ENCODE peak calls at places on chromosomes 11 and 22, in five cellular contexts. B is testis, T is fibroblast of the aortic adventitia, D is upper lobe of right lung, X is IMR-90. F is an unnamed sample.

GRCh38 chr11:75541301-75541929 is 15.7 kb upstream of the GDPD5 start:
- DNase-seq in B (no peak), T (no peak), D (no peak), X (no peak), F (no peak)

GRCh38 chr11:125451400-125452124 is 44.5 kb downstream of the FEZ1 start:
- DNase-seq in B (peak), T (peak), D (peak), X (peak), F (no peak)

GRCh38 chr22:24810043-24810749 is 4.2 kb downstream of the SGSM1 start:
- DNase-seq in B (no peak), T (no peak), D (no peak), X (no peak), F (no peak)

GRCh38 chr11:128575956-128576340 is 11.4 kb downstream of the ETS1 start:
- DNase-seq in B (no peak), T (peak), D (no peak), X (peak), F (peak)

GRCh38 chr22:29225422-29226090 is 19.9 kb downstream of the EMID1 start:
- DNase-seq in B (peak), T (no peak), D (peak), X (peak), F (peak)

GRCh38 chr11:39021542-39021941 is 2423.5 kb upstream of the RAG2 start:
- DNase-seq in B (no peak), T (no peak), D (no peak), X (no peak), F (no peak)

GRCh38 chr11:71103266-71103665 is 149.1 kb downstream of the SHANK2 start:
- DNase-seq in B (no peak), T (no peak), D (no peak), X (no peak), F (no peak)

GRCh38 chr22:36377022-36377631 is 10.6 kb downstream of the MYH9 start:
- DNase-seq in B (no peak), T (no peak), D (no peak), X (no peak), F (no peak)

GRCh38 chr11:59918494-59918893 is 19.7 kb upstream of the OOSP1 start:
- DNase-seq in B (no peak), T (peak), D (no peak), X (no peak), F (peak)

GRCh38 chr22:44096736-44097135 is 72.6 kb downstream of the PARVB start:
- DNase-seq in B (no peak), T (no peak), D (no peak), X (no peak), F (no peak)

GRCh38 chr11:103582351-103582909 is 454.0 kb upstream of the DDI1 start:
- DNase-seq in B (no peak), T (no peak), D (no peak), X (peak), F (peak)

GRCh38 chr11:117189191-117189940 is 9.8 kb upstream of the TAGLN start:
- DNase-seq in B (no peak), T (no peak), D (peak), X (no peak), F (no peak)

GRCh38 chr11:35785287-35786167 is 123.0 kb downstream of the TRIM44 start:
- DNase-seq in B (peak), T (peak), D (no peak), X (no peak), F (no peak)

GRCh38 chr11:66290332-66290629 is 1.3 kb upstream of the YIF1A start:
- DNase-seq in B (no peak), T (no peak), D (no peak), X (no peak), F (no peak)

GRCh38 chr11:35419713-35420333 is 465 bp upstream of the SLC1A2 start:
- DNase-seq in B (no peak), T (no peak), D (peak), X (no peak), F (peak)

GRCh38 chr11:69480547-69481392 is 693 bp upstream of the LINC01488 start:
- DNase-seq in B (peak), T (peak), D (peak), X (peak), F (peak)

GRCh38 chr22:38412435-38413084 is 42.4 kb downstream of the KCNJ4 start:
- DNase-seq in B (peak), T (no peak), D (peak), X (no peak), F (no peak)

GRCh38 chr22:45504703-45505341 is 2.1 kb downstream of the FBLN1 start:
- DNase-seq in B (peak), T (peak), D (no peak), X (peak), F (no peak)

GRCh38 chr11:7413961-7414728 is 71.2 kb upstream of the OLFML1 start:
- DNase-seq in B (no peak), T (no peak), D (no peak), X (no peak), F (no peak)

GRCh38 chr11:95364324-95365295 is 133.6 kb upstream of the SESN3 start:
- DNase-seq in B (no peak), T (peak), D (no peak), X (no peak), F (peak)

GRCh38 chr22:36288571-36289405 is 35.9 kb downstream of the APOL1 start:
- DNase-seq in B (no peak), T (no peak), D (peak), X (no peak), F (no peak)

GRCh38 chr11:93583490-93583889 is 40.3 kb upstream of the SMCO4 start:
- DNase-seq in B (no peak), T (no peak), D (no peak), X (no peak), F (no peak)

GRCh38 chr11:72397333-72397732 is 37.0 kb downstream of the CLPB start:
- DNase-seq in B (no peak), T (no peak), D (no peak), X (no peak), F (no peak)

GRCh38 chr11:128663824-128664223 is 30.0 kb upstream of the FLI1 start:
- DNase-seq in B (no peak), T (no peak), D (no peak), X (no peak), F (no peak)

GRCh38 chr22:24578355-24579241 is 14.3 kb downstream of the LRRC75B start:
- DNase-seq in B (no peak), T (peak), D (no peak), X (peak), F (no peak)

GRCh38 chr22:44493206-44493605 is 4.8 kb downstream of the RTL6 start:
- DNase-seq in B (no peak), T (no peak), D (no peak), X (no peak), F (no peak)

GRCh38 chr11:131392528-131393255 is 22.3 kb downstream of the NTM start:
- DNase-seq in B (no peak), T (no peak), D (no peak), X (no peak), F (peak)

DNA sequence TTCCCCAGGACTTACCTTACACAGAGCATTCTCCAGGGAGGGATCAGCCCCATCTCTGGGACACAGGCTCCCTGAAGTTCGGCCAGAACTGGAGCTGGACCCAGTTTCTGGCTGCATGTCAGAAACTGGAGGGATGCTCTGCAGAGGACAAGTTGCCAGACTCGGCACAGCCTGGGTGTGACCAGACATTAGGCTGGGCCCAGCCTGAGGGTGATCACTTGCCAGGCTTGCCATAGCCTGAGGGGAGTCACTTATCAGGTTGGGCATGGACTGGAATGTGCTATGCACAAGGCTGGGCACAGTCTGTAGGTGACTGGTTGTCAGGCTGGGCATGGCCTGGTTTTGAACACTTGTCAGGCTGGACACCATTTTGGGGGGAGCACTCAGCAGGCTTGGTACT is 30.7 kb upstream of the STK33 start:
- DNase-seq in B (no peak), T (no peak), D (no peak), X (no peak), F (no peak)
- TF ChIP-seq CTCF in B (no peak), T (no peak), D (no peak), X (no peak), F (no peak)

GRCh38 chr11:1834791-1835670 is at the start of gene SYT8:
- DNase-seq in B (no peak), T (no peak), D (no peak), X (no peak), F (no peak)
- H3K4me3 ChIP-seq in B (no peak), T (no peak), D (no peak), X (no peak), F (no peak)

GRCh38 chr11:123006860-123007542 is 25.4 kb upstream of the BSX start:
- DNase-seq in B (no peak), T (no peak), D (no peak), X (no peak), F (no peak)
- TF ChIP-seq CTCF in B (no peak), T (no peak), D (no peak), X (no peak), F (no peak)

GRCh38 chr11:118401151-118401879 is at the start of gene ATP5MG:
- DNase-seq in B (peak), T (peak), D (peak), X (peak), F (peak)
- H3K4me3 ChIP-seq in B (peak), T (peak), D (peak), X (peak), F (peak)

F was measured in fibroblast of mammary gland.